ENCODE peak calls at places on chromosomes 3 and 15, in five cellular contexts. B is SJSA1, M is mucosa of descending colon, W is left ventricle myocardium inferior, V is mesenchymal stem cell. F is an unnamed sample.
A peak's percentile ranks its signal among the peaks of the same experiment; 100 is the strongest.

GRCh38 chr3:33231755-33232465 is 13.3 kb upstream of the SUSD5 start:
- DNase-seq in W (no peak), B (no peak), V (no peak), M (no peak), F (no peak)

GRCh38 chr3:32392530-32393302 is 1.1 kb downstream of the CMTM7 start:
- DNase-seq in M (no peak), W (peak; percentile 41), V (peak; percentile 67), B (no peak), F (no peak)

GRCh38 chr3:134708025-134708597 is 57.3 kb upstream of the KY start:
- DNase-seq in B (peak; percentile 20), V (no peak), M (no peak), W (no peak), F (no peak)

GRCh38 chr3:99941211-99941610 is 123.5 kb downstream of the CMSS1 start:
- DNase-seq in V (no peak), B (no peak), W (no peak), M (no peak), F (no peak)

GRCh38 chr3:46674031-46674592 is 19.4 kb downstream of the ALS2CL start:
- DNase-seq in W (peak; percentile 9), M (peak; percentile 19), V (no peak), B (no peak), F (no peak)

GRCh38 chr3:50260027-50260941 is 8.7 kb upstream of the SEMA3B start:
- DNase-seq in B (peak; percentile 82), V (peak; percentile 88), M (peak; percentile 94), W (peak; percentile 95), F (no peak)

GRCh38 chr3:181623924-181624694 is 87.6 kb upstream of the SOX2 start:
- DNase-seq in W (no peak), B (peak; percentile 70), V (no peak), M (no peak), F (no peak)

GRCh38 chr3:110625126-110625798 is 446.4 kb upstream of the NECTIN3 start:
- DNase-seq in V (no peak), B (no peak), W (no peak), M (no peak), F (no peak)

GRCh38 chr3:150783920-150784746 is 21.2 kb upstream of the SIAH2 start:
- DNase-seq in B (no peak), W (no peak), V (no peak), M (no peak), F (no peak)

GRCh38 chr3:141860086-141860669 is 16.3 kb upstream of the ATP1B3 start:
- DNase-seq in V (no peak), W (no peak), M (no peak), B (no peak), F (no peak)

GRCh38 chr3:129577356-129577755 is 29.1 kb downstream of the PLXND1 start:
- DNase-seq in W (peak; percentile 77), B (no peak), V (no peak), M (peak; percentile 76), F (no peak)

GRCh38 chr3:138768126-138768525 is 66.6 kb downstream of the PIK3CB start:
- DNase-seq in B (no peak), W (no peak), V (no peak), M (no peak), F (no peak)
- H3K9me3 ChIP-seq in B (no peaks in the 10 kb centered on the region), W (peaks cover 8% of the 10 kb centered on the region), V (peaks cover 8% of the 10 kb centered on the region), M (peaks cover 13% of the 10 kb centered on the region), F (peaks cover 17% of the 10 kb centered on the region)

GRCh38 chr3:13095408-13095861 is 22.2 kb upstream of the IQSEC1 start:
- DNase-seq in V (no peak), W (no peak), M (peak; percentile 43), B (no peak), F (no peak)

GRCh38 chr3:13091898-13092620 is 18.8 kb upstream of the IQSEC1 start:
- DNase-seq in B (peak; percentile 28), V (peak; percentile 65), M (peak; percentile 85), W (peak; percentile 88), F (peak; percentile 33)

GRCh38 chr3:13093687-13094086 is 20.5 kb upstream of the IQSEC1 start:
- DNase-seq in W (no peak), B (no peak), M (no peak), V (no peak), F (no peak)

GRCh38 chr3:13096356-13096755 is 23.1 kb upstream of the IQSEC1 start:
- DNase-seq in V (no peak), M (peak; percentile 10), W (no peak), B (no peak), F (no peak)

DNA sequence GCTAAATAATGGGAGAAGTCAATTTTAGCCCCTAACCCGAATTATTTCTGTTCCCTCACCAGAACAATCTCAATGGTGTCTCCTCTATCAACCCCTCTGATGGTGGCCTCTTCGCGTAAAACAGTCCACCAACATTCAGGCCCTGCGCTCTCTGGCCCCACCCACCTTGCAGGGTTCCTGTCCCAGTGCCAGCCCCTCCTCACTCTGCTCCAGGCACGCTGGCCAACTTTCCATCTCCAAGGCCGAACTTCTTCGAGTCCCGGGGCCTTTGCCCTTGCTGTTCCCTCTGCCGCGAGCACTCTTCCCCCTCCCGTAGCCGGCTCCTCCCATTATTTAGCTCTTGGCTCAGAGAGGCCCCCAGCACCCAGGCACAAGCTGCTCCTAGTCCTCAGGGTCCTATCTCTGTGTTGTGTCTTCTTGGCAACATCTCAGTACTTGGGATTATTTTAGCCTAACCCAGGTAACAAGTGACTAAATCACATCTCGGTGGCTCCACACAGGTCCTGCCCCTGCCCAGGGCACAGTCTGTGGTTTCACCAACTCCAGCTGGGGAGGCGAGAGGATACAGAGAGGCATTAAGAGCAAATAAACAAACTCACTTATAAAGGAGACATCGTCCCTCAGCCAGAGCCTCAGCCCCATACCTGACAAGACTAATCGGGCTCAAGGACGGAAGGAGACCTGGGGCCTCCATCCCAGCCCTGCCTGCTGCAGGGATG is 19.6 kb upstream of the IQSEC1 start:
- DNase-seq in M (no peak), W (peak; percentile 74), B (no peak), V (no peak), F (no peak)
- H3K4me3 ChIP-seq in M (no peak overlapping the region), W (peak overlapping the region; percentile 49), B (no peak overlapping the region), V (no peak overlapping the region), F (no peak overlapping the region)

GRCh38 chr15:90149609-90150340 is 47.5 kb upstream of the IDH2 start:
- DNase-seq in B (no peak), M (no peak), V (no peak), W (no peak), F (no peak)
- H3K9me3 ChIP-seq in B (no peaks in the 10 kb centered on the region), M (no peaks in the 10 kb centered on the region), V (no peaks in the 10 kb centered on the region), W (no peaks in the 10 kb centered on the region), F (no peaks in the 10 kb centered on the region)

DNA sequence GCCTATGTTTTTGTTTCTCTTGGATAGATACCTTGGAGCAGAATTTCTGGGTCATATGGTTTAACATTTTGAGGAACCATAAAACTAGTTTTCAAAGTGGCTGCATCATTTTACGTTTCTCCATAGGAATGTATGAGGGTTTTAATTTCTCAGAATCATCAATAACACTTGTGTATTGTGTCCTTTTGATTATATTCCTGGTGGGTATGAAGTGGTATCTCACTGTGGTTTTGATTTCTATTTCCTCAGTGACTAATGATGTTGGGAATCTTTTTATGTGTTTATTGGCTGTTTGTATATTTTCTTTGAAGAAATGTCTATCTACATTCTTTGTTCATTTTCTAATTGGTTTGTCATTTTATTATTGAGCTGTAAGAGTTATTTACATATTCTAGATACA is 28.7 kb downstream of the CDIN1 start:
- DNase-seq in W (no peak), V (no peak), M (no peak), B (peak; percentile 24), F (no peak)
- H3K4me3 ChIP-seq in W (no peak overlapping the region), V (no peak overlapping the region), M (no peak overlapping the region), B (no peak overlapping the region), F (no peak overlapping the region)

GRCh38 chr3:197244751-197245150 is 53.7 kb downstream of the DLG1 start:
- DNase-seq in V (peak; percentile 42), W (no peak), B (no peak), M (no peak), F (no peak)
- H3K9me3 ChIP-seq in V (peaks cover 63% of the 10 kb centered on the region), W (peaks cover 65% of the 10 kb centered on the region), B (peaks cover 8% of the 10 kb centered on the region), M (peaks cover 46% of the 10 kb centered on the region), F (peaks cover 26% of the 10 kb centered on the region)

GRCh38 chr3:152772622-152773021 is 62.3 kb upstream of the P2RY1 start:
- DNase-seq in V (no peak), B (no peak), M (no peak), W (no peak), F (no peak)

GRCh38 chr3:152779649-152780048 is 55.3 kb upstream of the P2RY1 start:
- DNase-seq in B (peak; percentile 24), W (no peak), V (peak; percentile 19), M (no peak), F (no peak)

GRCh38 chr3:152780553-152780952 is 54.4 kb upstream of the P2RY1 start:
- DNase-seq in W (no peak), V (peak; percentile 9), M (no peak), B (peak; percentile 2), F (no peak)

GRCh38 chr3:152773633-152774032 is 61.3 kb upstream of the P2RY1 start:
- DNase-seq in W (no peak), B (no peak), M (no peak), V (no peak), F (no peak)

GRCh38 chr3:152778001-152778400 is 56.9 kb upstream of the P2RY1 start:
- DNase-seq in M (no peak), B (no peak), W (no peak), V (no peak), F (no peak)
- H3K4me3 ChIP-seq in M (no peak overlapping the region), B (no peak overlapping the region), W (no peak overlapping the region), V (no peak overlapping the region), F (no peak overlapping the region)

GRCh38 chr15:29319823-29320222 is 50.2 kb upstream of the NSMCE3 start:
- DNase-seq in B (no peak), M (no peak), W (no peak), V (no peak), F (no peak)

GRCh38 chr15:29312387-29312786 is 42.8 kb upstream of the NSMCE3 start:
- DNase-seq in W (no peak), V (no peak), M (no peak), B (no peak), F (peak; percentile 10)

GRCh38 chr15:29322407-29322806 is 52.8 kb upstream of the NSMCE3 start:
- DNase-seq in B (no peak), W (no peak), V (peak; percentile 2), M (no peak), F (no peak)

DNA sequence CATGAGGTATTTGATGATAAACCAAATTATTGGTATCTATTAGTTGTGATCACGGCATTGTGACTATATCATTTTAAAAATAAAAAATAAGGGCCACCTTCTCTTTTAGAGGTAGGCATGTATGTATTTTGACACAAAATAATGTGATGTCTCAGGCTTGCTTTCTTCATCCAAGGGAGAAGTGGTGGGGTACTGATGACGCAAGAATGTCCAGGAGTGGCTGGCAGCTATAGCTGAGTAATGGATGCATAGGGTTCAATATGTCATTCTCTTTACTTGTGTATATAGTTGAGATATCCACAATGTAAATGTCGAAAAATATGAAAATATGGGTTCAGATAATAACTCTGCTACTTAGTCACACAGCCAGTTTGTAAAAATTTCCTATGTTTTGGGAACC is 46.8 kb upstream of the NSMCE3 start:
- DNase-seq in W (no peak), V (no peak), B (no peak), M (no peak), F (no peak)
- H3K9me3 ChIP-seq in W (peaks cover 5% of the 10 kb centered on the region), V (no peaks in the 10 kb centered on the region), B (no peaks in the 10 kb centered on the region), M (no peaks in the 10 kb centered on the region), F (no peaks in the 10 kb centered on the region)

F was measured in AG04450.